ENCODE peak calls at places on chromosomes 11 and 22, in six cellular contexts. W is non-pigmented ciliary epithelial cell; N is memory B cell; A is left lobe of liver; E is bronchial epithelial cell; J is stimulated activated CD8-positive, alpha-beta memory T cell treated with anti-CD3 and anti-CD28 coated beads, Interleukin-2, amount 100 ng/mL, for 48 hours. Y is an unnamed sample.

GRCh38 chr11:119056397-119056999 is 507 bp downstream of the HYOU1 start:
- DNase-seq in W (no peak), N (peak), A (peak), E (peak), J (peak), Y (no peak)

GRCh38 chr11:76166314-76166713 is 40.0 kb downstream of the WNT11 start:
- DNase-seq in W (no peak), N (no peak), A (no peak), E (no peak), J (peak), Y (no peak)

GRCh38 chr22:39021552-39022250 is 774 bp downstream of the APOBEC3D start:
- DNase-seq in W (no peak), N (no peak), A (no peak), E (no peak), J (no peak), Y (no peak)

GRCh38 chr22:31440681-31441080 is 41.3 kb downstream of the DRG1 start:
- DNase-seq in W (no peak), N (no peak), A (no peak), E (no peak), J (no peak), Y (no peak)

GRCh38 chr11:67482275-67482735 is 521 bp upstream of the AIP start:
- DNase-seq in W (no peak), N (no peak), A (no peak), E (no peak), J (no peak), Y (no peak)

GRCh38 chr22:31919730-31920129 is 24.6 kb upstream of the YWHAH start:
- DNase-seq in W (no peak), N (no peak), A (no peak), E (no peak), J (no peak), Y (no peak)

GRCh38 chr22:40480996-40481395 is 110.6 kb downstream of the SGSM3 start:
- DNase-seq in W (no peak), N (no peak), A (no peak), E (no peak), J (no peak), Y (no peak)

GRCh38 chr11:69568809-69569097 is 72.2 kb upstream of the CCND1 start:
- DNase-seq in W (no peak), N (no peak), A (no peak), E (no peak), J (no peak), Y (no peak)

GRCh38 chr11:86632499-86633269 is 39.7 kb downstream of the ME3 start:
- DNase-seq in W (peak), N (no peak), A (no peak), E (peak), J (peak), Y (peak)